ENCODE peak calls at places on chromosome 5, in five cellular contexts. O is neuronal stem cell, U is mesenchymal stem cell, I is H1, T is H9. Z is an unnamed sample.

GRCh38 chr5:170525450-170526211 is 21.8 kb downstream of the KCNIP1 start:
- DNase-seq in O (no peak), U (no peak), I (no peak), T (no peak), Z (no peak)

GRCh38 chr5:154302181-154302580 is 111.6 kb downstream of the GALNT10 start:
- DNase-seq in O (no peak), U (no peak), I (peak; percentile 38), T (no peak), Z (no peak)

GRCh38 chr5:27083763-27084420 is 45.5 kb upstream of the CDH9 start:
- DNase-seq in O (no peak), U (no peak), I (no peak), T (peak; percentile 34), Z (no peak)

GRCh38 chr5:89930591-89931383 is 478.8 kb downstream of the CETN3 start:
- DNase-seq in O (no peak), U (peak; percentile 52), I (no peak), T (no peak), Z (no peak)

GRCh38 chr5:34599471-34600117 is 56.5 kb upstream of the RAI14 start:
- DNase-seq in O (no peak), U (peak; percentile 48), I (no peak), T (no peak), Z (no peak)

GRCh38 chr5:170751631-170752030 is 31.9 kb upstream of the GABRP start:
- DNase-seq in O (no peak), U (no peak), I (no peak), T (peak; percentile 19), Z (no peak)

GRCh38 chr5:68315679-68316271 is 100.2 kb downstream of the PIK3R1 start:
- DNase-seq in O (no peak), U (no peak), I (no peak), T (no peak), Z (peak; percentile 31)

GRCh38 chr5:1438871-1439270 is 6.4 kb downstream of the SLC6A3 start:
- DNase-seq in O (no peak), U (no peak), I (no peak), T (no peak), Z (no peak)

GRCh38 chr5:77232959-77233358 is 22.5 kb downstream of the PDE8B start:
- DNase-seq in O (no peak), U (peak; percentile 20), I (no peak), T (no peak), Z (peak; percentile 8)

GRCh38 chr5:65611524-65611923 is 12.6 kb downstream of the TRIM23 start:
- DNase-seq in O (no peak), U (no peak), I (no peak), T (no peak), Z (peak; percentile 81)

GRCh38 chr5:135253601-135254165 is 145.3 kb downstream of the MACROH2A1 start:
- DNase-seq in O (no peak), U (no peak), I (peak; percentile 11), T (no peak), Z (no peak)

GRCh38 chr5:135248801-135249231 is 150.2 kb downstream of the MACROH2A1 start:
- DNase-seq in O (no peak), U (no peak), I (peak; percentile 22), T (no peak), Z (no peak)

GRCh38 chr5:135249658-135250057 is 149.4 kb downstream of the MACROH2A1 start:
- DNase-seq in O (no peak), U (peak; percentile 35), I (peak; percentile 6), T (no peak), Z (no peak)

GRCh38 chr5:135254183-135254582 is 144.8 kb downstream of the MACROH2A1 start:
- DNase-seq in O (no peak), U (no peak), I (peak; percentile 36), T (no peak), Z (no peak)

GRCh38 chr5:135251099-135251498 is 147.9 kb downstream of the MACROH2A1 start:
- DNase-seq in O (peak; percentile 30), U (no peak), I (peak; percentile 16), T (peak; percentile 10), Z (no peak)
- H3K14ac ChIP-seq in O (no peak overlapping the region), U (no peak overlapping the region), I (no peak overlapping the region), T (no peak overlapping the region), Z (no peak overlapping the region)

DNA sequence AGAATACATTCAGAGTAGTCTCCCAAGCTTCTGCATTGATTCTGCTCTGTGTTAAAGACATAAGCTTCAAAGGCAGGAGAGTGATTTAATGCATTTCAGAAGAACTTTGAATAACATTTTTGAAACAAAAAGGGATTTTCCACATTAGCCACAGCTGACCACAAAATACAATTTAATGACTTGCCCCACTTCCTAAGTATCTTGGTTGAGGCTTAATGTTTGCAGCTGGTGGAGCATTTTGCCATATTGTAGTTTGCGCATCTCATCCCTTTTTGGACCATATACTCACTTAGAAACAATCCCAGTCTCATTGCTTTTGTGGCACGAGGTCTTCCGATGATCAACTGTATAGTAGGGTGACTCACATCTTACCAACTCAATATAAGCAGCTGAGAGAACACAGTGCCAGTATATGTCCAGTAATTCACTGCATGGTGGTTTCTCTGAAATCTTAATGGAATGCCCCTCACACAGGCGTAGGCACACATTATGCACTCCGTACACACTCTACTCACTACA is 455.8 kb upstream of the PTGER4 start:
- DNase-seq in O (no peak), U (peak; percentile 73), I (no peak), T (no peak), Z (no peak)
- H2BK12ac ChIP-seq in O (no peak overlapping the region), U (no peak overlapping the region), I (no peak overlapping the region), T (no peak overlapping the region), Z (no peak overlapping the region)

GRCh38 chr5:151896041-151896691 is 28.5 kb downstream of the GLRA1 start:
- DNase-seq in O (no peak), U (peak; percentile 41), I (no peak), T (peak; percentile 52), Z (no peak)

GRCh38 chr5:151895660-151896040 is 29.0 kb downstream of the GLRA1 start:
- DNase-seq in O (no peak), U (peak; percentile 8), I (no peak), T (no peak), Z (no peak)

GRCh38 chr5:151890299-151890698 is 34.4 kb downstream of the GLRA1 start:
- DNase-seq in O (no peak), U (no peak), I (no peak), T (no peak), Z (no peak)

GRCh38 chr5:151889614-151890013 is 35.0 kb downstream of the GLRA1 start:
- DNase-seq in O (no peak), U (no peak), I (no peak), T (no peak), Z (no peak)

GRCh38 chr5:151892393-151892792 is 32.3 kb downstream of the GLRA1 start:
- DNase-seq in O (no peak), U (no peak), I (no peak), T (no peak), Z (no peak)
- H3K14ac ChIP-seq in O (no peak overlapping the region), U (no peak overlapping the region), I (no peak overlapping the region), T (no peak overlapping the region), Z (no peak overlapping the region)

GRCh38 chr5:132460835-132461230 is 29.7 kb downstream of the IRF1 start:
- DNase-seq in O (no peak), U (no peak), I (no peak), T (no peak), Z (no peak)

GRCh38 chr5:132459983-132460834 is 30.4 kb downstream of the IRF1 start:
- DNase-seq in O (no peak), U (peak; percentile 30), I (no peak), T (no peak), Z (peak; percentile 40)

GRCh38 chr5:132461671-132462070 is 28.9 kb downstream of the IRF1 start:
- DNase-seq in O (no peak), U (no peak), I (no peak), T (no peak), Z (no peak)

GRCh38 chr5:132462856-132463745 is 27.5 kb downstream of the IRF1 start:
- DNase-seq in O (no peak), U (no peak), I (no peak), T (no peak), Z (no peak)

GRCh38 chr5:132461235-132461634 is 29.3 kb downstream of the IRF1 start:
- DNase-seq in O (no peak), U (no peak), I (no peak), T (no peak), Z (no peak)
- H2BK12ac ChIP-seq in O (no peak overlapping the region), U (no peak overlapping the region), I (no peak overlapping the region), T (no peak overlapping the region), Z (no peak overlapping the region)

Z was measured in trophoblast cell.